ENCODE peak calls at places on chromosomes 12 and 14, in five cellular contexts. V is AG10803, U is GM23338, M is BE2C, E is kidney epithelial cell. L is an unnamed sample.

GRCh38 chr14:104758981-104759975 is 6.3 kb downstream of the SIVA1 start:
- DNase-seq in V (no peak), U (no peak), M (no peak), E (no peak), L (no peak)

GRCh38 chr12:95848575-95849388 is 10.0 kb upstream of the SNRPF start:
- DNase-seq in V (peak), U (peak), M (no peak), E (peak), L (peak)

GRCh38 chr14:55641954-55642353 is 61.9 kb downstream of the KTN1 start:
- DNase-seq in V (no peak), U (peak), M (no peak), E (no peak), L (no peak)

GRCh38 chr14:100703574-100704220 is 23.0 kb upstream of the DLK1 start:
- DNase-seq in V (no peak), U (no peak), M (no peak), E (no peak), L (no peak)

GRCh38 chr12:26187429-26187828 is 7.9 kb upstream of the SSPN start:
- DNase-seq in V (no peak), U (peak), M (no peak), E (no peak), L (no peak)

GRCh38 chr12:3000548-3001275 is 41.5 kb downstream of the TEAD4 start:
- DNase-seq in V (no peak), U (peak), M (no peak), E (no peak), L (no peak)

GRCh38 chr14:87864356-87865230 is 128.4 kb downstream of the GALC start:
- DNase-seq in V (no peak), U (no peak), M (no peak), E (no peak), L (no peak)

GRCh38 chr12:111578276-111578970 is 20.7 kb downstream of the ATXN2 start:
- DNase-seq in V (peak), U (no peak), M (no peak), E (peak), L (peak)

GRCh38 chr12:120376416-120376815 is 7.5 kb upstream of the MSI1 start:
- DNase-seq in V (no peak), U (no peak), M (no peak), E (no peak), L (no peak)

GRCh38 chr12:130696377-130696776 is 19.7 kb downstream of the RIMBP2 start:
- DNase-seq in V (no peak), U (no peak), M (no peak), E (no peak), L (no peak)

GRCh38 chr12:51926718-51927117 is 19.4 kb downstream of the ACVRL1 start:
- DNase-seq in V (peak), U (peak), M (peak), E (no peak), L (no peak)

GRCh38 chr14:90733139-90733808 is 83.0 kb downstream of the TTC7B start:
- DNase-seq in V (no peak), U (no peak), M (no peak), E (no peak), L (no peak)

GRCh38 chr12:34395056-34396005 is 373.0 kb downstream of the ALG10 start:
- DNase-seq in V (no peak), U (no peak), M (peak), E (no peak), L (no peak)

DNA sequence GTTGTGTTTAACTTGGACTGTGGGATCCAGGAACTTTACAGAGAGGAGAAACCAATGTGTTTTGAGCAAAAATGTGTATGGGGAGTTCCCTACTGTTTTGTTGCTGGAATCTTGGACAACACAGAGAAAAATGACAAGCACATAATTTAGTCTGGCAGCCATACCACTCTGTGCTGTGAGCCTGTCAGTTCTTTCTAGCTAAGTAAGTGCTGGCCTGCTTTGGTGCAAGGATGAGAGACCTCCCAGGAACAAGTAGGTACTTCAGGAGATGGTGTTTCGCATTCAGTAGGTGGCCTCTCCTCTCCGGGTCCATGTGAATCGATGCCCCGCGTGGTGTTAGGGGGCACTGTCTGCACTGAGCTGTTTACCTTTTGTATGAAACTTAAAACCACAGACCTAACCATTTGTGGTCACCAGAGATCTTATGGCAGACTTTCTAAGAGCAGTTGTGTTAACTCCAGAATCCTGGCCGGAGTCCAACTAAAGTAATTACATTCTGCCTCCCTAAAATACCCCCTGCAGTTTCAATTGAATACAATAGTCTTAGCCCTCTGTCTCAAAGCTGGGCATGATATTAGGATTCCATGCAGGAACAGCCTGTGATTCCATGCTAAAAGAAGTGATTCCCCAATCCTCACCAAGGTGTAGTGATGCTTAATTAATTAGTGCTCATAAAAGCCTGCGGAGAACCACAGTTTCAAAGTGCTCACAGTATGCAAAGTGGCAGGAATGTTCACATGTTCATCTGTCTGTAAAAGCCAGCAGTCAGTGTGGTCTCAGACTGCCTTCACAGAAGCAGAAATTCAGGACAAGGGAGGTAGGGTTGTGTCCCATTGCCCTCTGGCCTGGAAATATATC is 64.2 kb downstream of the LLPH start:
- DNase-seq in V (peak), U (no peak), M (no peak), E (peak), L (peak)
- TF ChIP-seq CTCF in V (peak), U (peak), M (no peak), E (no peak), L (peak)

GRCh38 chr12:46556105-46556559 is 183.6 kb upstream of the SLC38A2 start:
- DNase-seq in V (peak), U (no peak), M (no peak), E (peak), L (peak)

GRCh38 chr12:46557539-46558373 is 185.2 kb upstream of the SLC38A2 start:
- DNase-seq in V (peak), U (no peak), M (no peak), E (no peak), L (no peak)

GRCh38 chr12:46555379-46555778 is 182.8 kb upstream of the SLC38A2 start:
- DNase-seq in V (peak), U (no peak), M (no peak), E (no peak), L (no peak)

GRCh38 chr12:46558696-46559095 is 186.1 kb upstream of the SLC38A2 start:
- DNase-seq in V (peak), U (no peak), M (no peak), E (no peak), L (no peak)

DNA sequence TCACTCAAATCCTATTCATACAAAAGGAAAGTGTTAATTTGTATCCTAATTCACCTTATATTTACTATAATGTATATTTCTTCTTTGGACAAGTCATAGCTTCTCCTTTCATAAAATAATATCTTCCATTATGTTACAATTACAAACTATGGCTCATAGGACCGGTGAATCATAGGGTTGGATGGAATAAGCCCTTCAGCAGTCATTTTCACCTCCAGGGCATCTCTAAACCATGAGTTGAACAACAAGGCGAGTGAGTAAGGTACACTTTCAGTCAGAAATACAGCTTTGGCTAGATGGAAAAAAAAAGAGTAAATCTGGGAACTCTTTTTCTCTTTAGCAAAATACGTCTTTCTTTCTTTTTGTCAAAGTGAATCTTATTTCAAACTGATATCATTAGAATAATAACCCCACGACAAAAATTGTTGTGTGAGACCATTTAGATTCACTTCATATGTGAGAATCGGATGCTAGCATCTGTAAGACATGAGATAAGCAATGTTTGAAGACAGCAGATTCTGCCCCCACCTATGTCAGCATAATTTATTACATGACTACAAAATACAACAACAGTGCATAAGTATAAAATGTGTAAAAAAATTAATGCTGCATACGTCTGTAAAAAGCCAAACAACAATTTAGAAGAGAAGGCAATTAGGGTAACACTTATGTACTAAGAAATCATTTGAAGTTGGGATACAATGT is 184.4 kb upstream of the SLC38A2 start:
- DNase-seq in V (peak), U (no peak), M (no peak), E (no peak), L (no peak)
- H3K4me3 ChIP-seq in V (no peak), U (no peak), M (no peak), E (no peak), L (no peak)

GRCh38 chr12:118979763-118980406 is 1.5 kb upstream of the SRRM4 start:
- DNase-seq in V (peak), U (peak), M (peak), E (no peak), L (peak)
- TF ChIP-seq CTCF in V (peak), U (peak), M (peak), E (peak), L (peak)

DNA sequence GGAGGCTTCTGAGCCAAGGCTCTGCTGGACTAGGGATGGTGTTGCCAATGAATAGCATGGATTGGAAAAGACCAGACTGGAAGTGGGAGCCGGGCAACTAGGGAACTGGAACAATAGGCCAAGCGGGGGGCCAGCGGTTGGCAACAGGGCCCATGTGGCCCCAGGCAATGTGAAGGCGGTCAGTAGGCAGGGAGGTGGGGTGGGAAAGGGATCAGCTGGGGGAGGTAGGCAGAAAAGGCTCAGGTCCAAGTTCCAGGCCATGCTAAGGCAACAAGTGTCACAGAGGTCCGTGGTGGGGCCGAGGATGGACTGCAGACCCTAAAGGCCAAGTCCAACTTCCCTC is 14.9 kb upstream of the MLXIP start:
- DNase-seq in V (no peak), U (no peak), M (peak), E (no peak), L (no peak)
- H3K4me3 ChIP-seq in V (no peak), U (no peak), M (no peak), E (peak), L (no peak)

DNA sequence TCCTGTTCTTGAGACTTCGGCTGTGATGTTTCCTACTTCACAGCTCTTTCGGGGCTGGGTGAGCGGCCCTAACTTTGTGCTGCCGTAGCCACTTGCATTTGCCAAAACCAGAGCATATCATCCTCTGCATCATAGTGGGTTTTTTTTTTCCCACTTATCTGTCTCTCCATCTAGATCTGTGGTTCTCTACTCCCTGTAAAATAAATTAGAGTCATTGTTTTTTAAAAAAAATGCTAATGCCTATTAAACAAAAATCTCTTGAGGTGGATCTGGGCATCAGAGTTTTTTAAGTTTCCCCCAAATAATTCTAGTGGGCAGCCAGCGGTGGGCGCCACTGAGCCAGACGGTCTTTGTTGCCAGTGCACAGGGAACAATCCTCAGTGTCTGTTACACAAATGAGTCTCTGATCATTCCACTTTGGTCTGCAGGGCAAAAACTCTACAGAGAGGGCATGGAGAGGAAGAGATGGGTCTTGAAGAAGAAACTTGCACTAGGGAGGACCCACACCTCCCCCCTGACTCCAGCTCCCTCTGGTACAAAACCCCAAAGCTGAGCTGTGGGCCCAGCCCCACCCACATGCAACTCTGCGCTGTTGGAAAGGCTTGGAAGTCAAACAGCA is 62.4 kb upstream of the BCL2L14 start:
- DNase-seq in V (no peak), U (peak), M (no peak), E (no peak), L (no peak)
- TF ChIP-seq CTCF in V (peak), U (peak), M (peak), E (peak), L (peak)

DNA sequence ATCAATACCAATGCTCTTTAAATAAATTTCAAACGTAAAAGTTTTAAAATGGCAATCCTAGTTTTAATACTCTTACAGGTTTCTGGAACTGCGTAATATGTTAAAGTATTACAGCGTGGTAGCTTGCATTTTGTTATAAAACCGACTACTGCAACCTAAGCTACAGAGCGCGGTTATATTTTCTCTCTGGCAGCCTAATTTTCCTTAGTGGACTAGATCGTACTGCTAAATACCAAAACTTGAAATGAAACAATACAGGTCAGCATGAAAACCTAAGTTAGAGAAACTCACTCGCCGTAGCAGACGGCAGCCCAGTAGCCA is 1.2 kb downstream of the CCDC92 start:
- DNase-seq in V (peak), U (no peak), M (no peak), E (no peak), L (no peak)
- H3K4me3 ChIP-seq in V (peak), U (peak), M (peak), E (peak), L (peak)